ENCODE peak calls at places on chromosomes 5 and 9, in four cellular contexts. B is Panc1, A is HCT116, G is K562. Z is an unnamed sample.

GRCh38 chr5:84430863-84431663 is 46.4 kb upstream of the EDIL3 start:
- DNase-seq in A (no peak), B (no peak), G (no peak), Z (no peak)

GRCh38 chr5:110219769-110220168 is 506.7 kb downstream of the TMEM232 start:
- DNase-seq in B (no peak), A (no peak), G (no peak), Z (no peak)

GRCh38 chr9:81601639-81602623 is 87.4 kb downstream of the TLE1 start:
- DNase-seq in G (no peak), B (no peak), A (no peak), Z (no peak)

GRCh38 chr5:75547826-75548225 is 36.1 kb downstream of the POLK start:
- DNase-seq in B (no peak), G (no peak), A (no peak), Z (no peak)

GRCh38 chr5:172841-173251 is 18.4 kb upstream of the LRRC14B start:
- DNase-seq in G (no peak), A (no peak), B (no peak), Z (no peak)

GRCh38 chr5:55578771-55579170 is 44.0 kb upstream of the PLPP1 start:
- DNase-seq in A (no peak), B (no peak), G (no peak), Z (no peak)

GRCh38 chr9:35103660-35104191 is 795 bp upstream of the STOML2 start:
- DNase-seq in G (no peak), B (no peak), A (no peak), Z (no peak)

GRCh38 chr9:15670246-15670645 is 117.4 kb downstream of the CCDC171 start:
- DNase-seq in B (no peak), A (no peak), G (no peak), Z (no peak)

GRCh38 chr5:42950466-42951168 is 89.5 kb downstream of the ANXA2R start:
- DNase-seq in B (peak; percentile 91), G (peak; percentile 74), A (peak; percentile 97), Z (peak; percentile 31)

GRCh38 chr5:135993248-135993893 is 35.4 kb upstream of the TGFBI start:
- DNase-seq in A (no peak), G (no peak), B (no peak), Z (no peak)

GRCh38 chr5:80194470-80194869 is 61.4 kb downstream of the SERINC5 start:
- DNase-seq in B (no peak), G (no peak), A (no peak), Z (no peak)

GRCh38 chr9:81823672-81824554 is 104.3 kb upstream of the SPATA31D4 start:
- DNase-seq in B (no peak), G (no peak), A (no peak), Z (no peak)

GRCh38 chr9:107243757-107244156 is 39.3 kb upstream of the RAD23B start:
- DNase-seq in A (peak; percentile 99), B (no peak), G (peak; percentile 11), Z (no peak)

GRCh38 chr5:134020188-134020587 is 15.4 kb upstream of the VDAC1 start:
- DNase-seq in G (no peak), B (no peak), A (no peak), Z (no peak)

GRCh38 chr9:87537625-87538024 is 40.0 kb downstream of the DAPK1 start:
- DNase-seq in G (no peak), B (no peak), A (no peak), Z (no peak)

GRCh38 chr9:26675055-26675454 is 217.5 kb downstream of the CAAP1 start:
- DNase-seq in B (no peak), A (no peak), G (no peak), Z (no peak)

GRCh38 chr5:1546556-1546955 is 22.8 kb upstream of the LPCAT1 start:
- DNase-seq in A (no peak), G (no peak), B (no peak), Z (no peak)

GRCh38 chr9:69371001-69371400 is 46.0 kb downstream of the ENTREP1 start:
- DNase-seq in A (no peak), B (no peak), G (no peak), Z (no peak)

GRCh38 chr5:142725231-142726187 is 39.6 kb upstream of the FGF1 start:
- DNase-seq in A (no peak), G (no peak), B (no peak), Z (no peak)

GRCh38 chr5:149254506-149254905 is 17.2 kb upstream of the AFAP1L1 start:
- DNase-seq in G (no peak), B (no peak), A (no peak), Z (no peak)

GRCh38 chr5:81696418-81697397 is 54.2 kb downstream of the SSBP2 start:
- DNase-seq in A (no peak), G (no peak), B (no peak), Z (no peak)

GRCh38 chr9:87964826-87965225 is 9.5 kb downstream of the CDK20 start:
- DNase-seq in G (no peak), A (no peak), B (no peak), Z (no peak)

GRCh38 chr9:98978231-98978681 is 34.5 kb downstream of the COL15A1 start:
- DNase-seq in G (no peak), B (no peak), A (no peak), Z (no peak)

GRCh38 chr5:150311015-150311692 is 8.4 kb upstream of the ARSI start:
- DNase-seq in A (no peak), G (no peak), B (no peak), Z (no peak)

GRCh38 chr5:96329294-96329693 is 103.8 kb downstream of the PCSK1 start:
- DNase-seq in B (no peak), A (no peak), G (no peak), Z (no peak)

GRCh38 chr5:35066260-35066795 is 18.6 kb upstream of the AGXT2 start:
- DNase-seq in B (no peak), G (no peak), A (no peak), Z (no peak)

GRCh38 chr5:35063386-35063785 is 15.6 kb upstream of the AGXT2 start:
- DNase-seq in G (no peak), B (no peak), A (no peak), Z (no peak)

GRCh38 chr5:35067985-35068384 is 20.2 kb upstream of the AGXT2 start:
- DNase-seq in B (no peak), G (no peak), A (no peak), Z (no peak)

GRCh38 chr5:35073168-35073567 is 25.4 kb upstream of the AGXT2 start:
- DNase-seq in A (no peak), G (no peak), B (no peak), Z (no peak)

DNA sequence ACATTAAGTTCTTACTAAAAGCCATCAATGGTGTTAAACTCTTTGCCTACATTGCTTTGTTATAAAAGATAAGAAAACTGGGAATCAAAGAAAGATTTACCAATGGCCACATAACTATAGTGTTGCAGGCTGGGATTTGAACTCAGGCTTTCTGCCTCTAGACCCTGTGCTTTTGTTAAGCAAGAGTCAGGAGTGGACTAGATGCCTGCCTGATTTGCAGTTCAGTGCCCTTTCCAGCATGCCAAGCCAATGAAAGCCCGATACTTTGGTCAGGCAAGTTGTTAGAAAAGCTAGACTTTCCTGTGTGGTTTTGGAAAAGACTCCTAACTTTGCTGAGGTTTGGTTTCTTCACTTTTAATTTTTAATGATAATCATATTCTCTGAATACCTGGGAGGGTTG is 21.4 kb upstream of the AGXT2 start:
- DNase-seq in B (no peak), G (no peak), A (no peak), Z (no peak)
- TF ChIP-seq REST in B (no peak), G (no peak), A (no peak), Z (no peak)

GRCh38 chr5:61252643-61252925 is 79.5 kb upstream of the ZSWIM6 start:
- DNase-seq in A (no peak), G (no peak), B (no peak), Z (no peak)

GRCh38 chr5:61253547-61253946 is 78.5 kb upstream of the ZSWIM6 start:
- DNase-seq in A (no peak), B (no peak), G (no peak), Z (no peak)

GRCh38 chr5:61254969-61255555 is 77.0 kb upstream of the ZSWIM6 start:
- DNase-seq in B (no peak), A (no peak), G (no peak), Z (peak; percentile 63)

GRCh38 chr5:61257421-61257820 is 74.6 kb upstream of the ZSWIM6 start:
- DNase-seq in B (no peak), A (no peak), G (no peak), Z (no peak)

GRCh38 chr5:61256474-61256873 is 75.6 kb upstream of the ZSWIM6 start:
- DNase-seq in B (no peak), A (no peak), G (no peak), Z (no peak)
- TF ChIP-seq SIN3A in B (no peak), A (no peak), G (no peak), Z (no peak)

GRCh38 chr5:72167257-72167656 is 60.0 kb downstream of the MAP1B start:
- DNase-seq in B (no peak), G (no peak), A (no peak), Z (no peak)

GRCh38 chr5:72167790-72168189 is 60.5 kb downstream of the MAP1B start:
- DNase-seq in B (no peak), G (no peak), A (no peak), Z (no peak)

GRCh38 chr5:72163349-72163983 is 56.2 kb downstream of the MAP1B start:
- DNase-seq in B (no peak), A (no peak), G (no peak), Z (no peak)

GRCh38 chr5:72170101-72170500 is 62.8 kb downstream of the MAP1B start:
- DNase-seq in A (no peak), B (no peak), G (no peak), Z (no peak)

DNA sequence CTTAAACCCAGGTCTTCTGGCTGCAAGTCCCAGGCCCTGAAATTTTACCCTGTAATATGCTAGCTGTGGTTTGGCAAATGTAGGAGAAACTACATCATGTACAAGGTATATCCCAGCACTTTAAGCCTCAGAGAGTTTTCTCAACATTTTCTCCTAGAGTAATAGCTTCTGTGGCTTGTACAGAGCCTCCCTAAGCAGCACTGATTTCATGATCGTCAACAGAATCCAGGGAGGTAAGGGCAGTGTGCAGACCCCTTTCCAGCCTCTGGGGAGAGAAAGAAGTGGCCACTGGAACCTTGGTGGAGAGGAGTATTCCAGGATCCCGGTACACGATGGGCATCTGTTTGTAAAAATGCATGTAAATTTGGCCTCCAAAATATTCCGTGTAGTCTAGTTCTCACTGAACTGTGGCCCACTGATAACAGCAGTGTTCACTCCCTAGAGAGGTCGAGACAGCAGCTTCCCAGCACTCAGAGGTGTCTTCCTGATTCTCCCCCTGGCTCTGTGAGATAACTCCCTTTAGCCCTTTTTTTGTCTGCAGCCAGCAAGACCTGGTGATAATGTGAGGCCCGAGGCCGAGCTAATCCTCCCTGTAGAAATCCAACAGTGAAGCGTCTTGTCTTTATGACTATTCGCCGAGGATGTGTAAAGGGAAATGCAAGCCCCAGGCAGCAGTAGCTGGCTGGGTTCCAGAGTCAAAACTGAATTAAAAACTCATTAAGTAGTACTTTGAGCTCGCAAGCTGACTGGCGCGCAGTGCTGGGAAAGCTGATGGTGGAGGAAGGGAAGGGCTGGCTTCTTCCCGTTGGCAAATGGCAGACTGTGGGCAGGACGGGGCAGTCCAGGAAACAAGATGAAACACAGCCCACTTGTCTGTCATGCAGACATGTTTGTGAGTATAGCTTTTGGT is 59.0 kb downstream of the MAP1B start:
- DNase-seq in G (peak; percentile 94), A (no peak), B (no peak), Z (peak; percentile 78)
- H3K27ac ChIP-seq in G (peak overlapping the region; percentile 62), A (no peak overlapping the region), B (no peak overlapping the region), Z (peak overlapping the region; percentile 100)

GRCh38 chr9:133750927-133751649 is 12.9 kb upstream of the SARDH start:
- DNase-seq in A (no peak), G (no peak), B (no peak), Z (no peak)
- TF ChIP-seq REST in A (no peak), G (no peak), B (no peak), Z (peak; percentile 14)

Z was measured in SK-N-SH.